ENCODE peak calls at places on chromosome 2, in seven cellular contexts. N is germinal center; B is AG04449; X is substantia nigra; G is foreskin keratinocyte; V is activated naive CD4-positive, alpha-beta T cell; K is posterior cingulate gyrus. P is an unnamed sample.
A peak's percentile ranks its signal among the peaks of the same experiment; 100 is the strongest.

GRCh38 chr2:220043155-220043992 is 415.9 kb downstream of the SLC4A3 start:
- DNase-seq in X (no peak), K (no peak), B (no peak), N (no peak), V (no peak), G (peak; percentile 39), P (no peak)

GRCh38 chr2:85961053-85961452 is 72.3 kb upstream of the ST3GAL5 start:
- DNase-seq in N (no peak), B (no peak), X (no peak), V (no peak), K (no peak), G (no peak), P (no peak)

GRCh38 chr2:26430826-26431225 is 29.1 kb downstream of the DRC1 start:
- DNase-seq in V (no peak), B (no peak), N (no peak), X (no peak), G (no peak), K (no peak), P (no peak)

GRCh38 chr2:128499367-128500135 is 180.9 kb upstream of the HS6ST1 start:
- DNase-seq in G (no peak), N (no peak), V (no peak), X (no peak), B (no peak), K (no peak), P (no peak)

GRCh38 chr2:189751080-189751658 is 11.4 kb downstream of the OSGEPL1 start:
- DNase-seq in V (no peak), X (no peak), N (peak; percentile 47), G (peak; percentile 39), B (no peak), K (no peak), P (peak; percentile 19)

GRCh38 chr2:237459741-237460174 is 27.3 kb upstream of the MLPH start:
- DNase-seq in V (no peak), K (no peak), G (peak; percentile 65), X (no peak), N (no peak), B (no peak), P (no peak)

GRCh38 chr2:11517906-11518305 is 15.9 kb upstream of the GREB1 start:
- DNase-seq in X (no peak), B (no peak), G (no peak), V (no peak), N (no peak), K (no peak), P (no peak)

GRCh38 chr2:171547720-171548119 is 25.4 kb downstream of the CYBRD1 start:
- DNase-seq in N (no peak), V (no peak), G (no peak), K (no peak), X (no peak), B (no peak), P (no peak)

GRCh38 chr2:38557217-38557616 is 45.5 kb downstream of the HNRNPLL start:
- DNase-seq in K (no peak), B (no peak), X (no peak), V (no peak), G (no peak), N (no peak), P (no peak)

GRCh38 chr2:65076345-65076710 is 20.1 kb downstream of the CEP68 start:
- DNase-seq in N (no peak), V (no peak), B (peak; percentile 47), K (no peak), X (no peak), G (peak; percentile 66), P (no peak)

GRCh38 chr2:25129901-25130520 is 38.4 kb downstream of the POMC start:
- DNase-seq in K (peak; percentile 17), V (no peak), G (no peak), X (no peak), N (no peak), B (no peak), P (no peak)

GRCh38 chr2:4662161-4662779 is 958.9 kb downstream of the DCDC2C start:
- DNase-seq in B (no peak), X (no peak), V (no peak), G (no peak), K (no peak), N (no peak), P (no peak)

GRCh38 chr2:136714452-136714951 is 50.8 kb upstream of the THSD7B start:
- DNase-seq in K (no peak), N (no peak), X (no peak), B (no peak), G (no peak), V (no peak), P (no peak)

GRCh38 chr2:183037660-183038340 is 457 bp downstream of the NCKAP1 start:
- DNase-seq in V (no peak), G (no peak), K (peak; percentile 28), B (no peak), X (peak; percentile 11), N (peak; percentile 44), P (peak; percentile 41)

GRCh38 chr2:19312949-19313348 is 45.5 kb downstream of the OSR1 start:
- DNase-seq in N (peak; percentile 6), K (no peak), G (peak; percentile 9), V (no peak), X (no peak), B (no peak), P (no peak)

GRCh38 chr2:240407090-240407489 is 28.4 kb upstream of the GPC1 start:
- DNase-seq in X (no peak), G (no peak), N (no peak), V (no peak), K (no peak), B (no peak), P (no peak)

GRCh38 chr2:31070339-31070738 is 67.9 kb downstream of the GALNT14 start:
- DNase-seq in V (no peak), N (no peak), G (peak; percentile 68), X (no peak), K (no peak), B (no peak), P (no peak)

GRCh38 chr2:162166174-162166573 is 14.1 kb upstream of the GCG start:
- DNase-seq in G (no peak), N (no peak), B (no peak), K (no peak), V (no peak), X (no peak), P (no peak)

GRCh38 chr2:176412136-176412535 is 142.9 kb downstream of the MTX2 start:
- DNase-seq in G (no peak), X (no peak), K (no peak), N (no peak), B (no peak), V (no peak), P (no peak)

GRCh38 chr2:50743471-50743870 is 288.5 kb downstream of the NRXN1 start:
- DNase-seq in K (no peak), G (no peak), V (no peak), B (no peak), X (no peak), N (no peak), P (no peak)